ENCODE peak calls at places on chromosomes 12 and 14, in nine cellular contexts. Y, G, T, E, K, N, U, I and F are unnamed samples.

GRCh38 chr14:76771432-76771980 is 10.2 kb downstream of the VASH1 start:
- DNase-seq in T (no peak), U (no peak), G (no peak), N (no peak), I (no peak), E (no peak), K (no peak), Y (peak), F (no peak)

GRCh38 chr12:46266382-46266791 is 2.5 kb downstream of the SLC38A1 start:
- DNase-seq in T (peak), E (no peak), G (no peak), U (no peak), I (peak), Y (no peak), K (peak), N (peak), F (peak)

GRCh38 chr14:37663498-37663897 is 68.1 kb downstream of the TTC6 start:
- DNase-seq in G (no peak), T (no peak), E (no peak), K (no peak), Y (no peak), I (no peak), N (no peak), U (no peak), F (no peak)

GRCh38 chr12:53575502-53576264 is 50.5 kb downstream of the ATF7 start:
- DNase-seq in E (no peak), Y (no peak), U (no peak), T (peak), N (peak), K (peak), I (peak), G (no peak), F (peak)

GRCh38 chr12:18651525-18651924 is 86.3 kb downstream of the PLCZ1 start:
- DNase-seq in T (no peak), K (no peak), U (no peak), G (no peak), N (no peak), I (no peak), E (no peak), Y (no peak), F (peak)

GRCh38 chr12:116525418-116526001 is 33.7 kb upstream of the MAP1LC3B2 start:
- DNase-seq in K (peak), Y (peak), I (peak), U (no peak), T (peak), N (peak), E (peak), G (peak), F (peak)

GRCh38 chr14:61215222-61216010 is 65.7 kb downstream of the TMEM30B start:
- DNase-seq in U (no peak), N (no peak), I (peak), E (no peak), Y (no peak), G (no peak), K (no peak), T (peak), F (peak)

GRCh38 chr12:58608711-58609110 is 311.6 kb downstream of the LRIG3 start:
- DNase-seq in K (peak), G (no peak), E (no peak), U (no peak), Y (no peak), T (peak), I (peak), N (peak), F (peak)

GRCh38 chr12:41724216-41724615 is 420.5 kb downstream of the GXYLT1 start:
- DNase-seq in G (no peak), T (no peak), Y (no peak), N (no peak), E (no peak), K (no peak), U (no peak), I (no peak), F (no peak)

GRCh38 chr14:20986811-20987210 is 3.0 kb upstream of the METTL17 start:
- DNase-seq in K (peak), U (no peak), I (peak), G (no peak), E (peak), Y (no peak), N (peak), T (peak), F (peak)

GRCh38 chr12:49487605-49488004 is 51.2 kb upstream of the KCNH3 start:
- DNase-seq in G (no peak), I (peak), T (peak), U (no peak), E (no peak), K (no peak), Y (no peak), N (no peak), F (no peak)

GRCh38 chr14:44846232-44846824 is 115.4 kb downstream of the KLHL28 start:
- DNase-seq in N (peak), E (no peak), K (peak), U (no peak), Y (no peak), T (peak), I (no peak), G (no peak), F (peak)

GRCh38 chr14:36293824-36294223 is 26.6 kb downstream of the MBIP start:
- DNase-seq in Y (no peak), K (no peak), T (peak), I (peak), N (peak), U (no peak), E (no peak), G (no peak), F (peak)

GRCh38 chr12:101051901-101052550 is 158.0 kb downstream of the SLC5A8 start:
- DNase-seq in I (peak), G (peak), T (peak), Y (no peak), E (no peak), K (peak), U (no peak), N (peak), F (peak)

GRCh38 chr12:56389215-56389850 is 26.7 kb upstream of the APOF start:
- DNase-seq in U (no peak), G (no peak), K (no peak), I (no peak), N (peak), E (no peak), T (no peak), Y (no peak), F (no peak)

GRCh38 chr12:57603758-57604453 is 718 bp upstream of the DTX3 start:
- DNase-seq in Y (peak), N (peak), G (peak), I (peak), U (no peak), E (no peak), K (peak), T (peak), F (peak)

GRCh38 chr12:108633534-108634224 is at the start of gene SELPLG:
- DNase-seq in N (no peak), G (no peak), T (no peak), K (no peak), Y (peak), U (peak), I (no peak), E (no peak), F (no peak)

GRCh38 chr12:96091833-96092232 is 56.4 kb upstream of the LTA4H start:
- DNase-seq in U (no peak), I (no peak), G (no peak), N (peak), K (no peak), Y (no peak), T (no peak), E (no peak), F (no peak)

GRCh38 chr14:50600849-50601248 is 40.9 kb downstream of the ATL1 start:
- DNase-seq in G (peak), N (peak), U (no peak), K (no peak), I (peak), T (peak), Y (no peak), E (no peak), F (no peak)

GRCh38 chr12:82479511-82479910 is 121.2 kb downstream of the METTL25 start:
- DNase-seq in U (no peak), K (peak), E (no peak), N (peak), G (no peak), T (peak), Y (no peak), I (peak), F (peak)

GRCh38 chr12:87779858-87780498 is 249.2 kb downstream of the C12orf50 start:
- DNase-seq in Y (no peak), G (no peak), E (no peak), I (no peak), K (no peak), N (peak), U (no peak), T (no peak), F (no peak)

GRCh38 chr12:119594772-119595445 is 1.3 kb downstream of the TMEM233 start:
- DNase-seq in G (no peak), E (no peak), U (no peak), N (no peak), T (peak), I (peak), K (peak), Y (no peak), F (no peak)
- H3K4me3 ChIP-seq in G (no peak), E (peak), U (peak), N (peak), T (no peak), I (peak), K (peak), Y (peak), F (peak)

GRCh38 chr12:1171657-1172056 is 180.6 kb downstream of the ERC1 start:
- DNase-seq in I (peak), U (no peak), Y (no peak), N (peak), G (no peak), E (peak), K (no peak), T (peak), F (no peak)

GRCh38 chr12:1167784-1168183 is 176.8 kb downstream of the ERC1 start:
- DNase-seq in U (no peak), K (no peak), T (no peak), Y (no peak), E (no peak), N (no peak), G (no peak), I (no peak), F (no peak)

GRCh38 chr12:1174659-1175058 is 183.6 kb downstream of the ERC1 start:
- DNase-seq in Y (no peak), U (no peak), E (no peak), T (no peak), K (no peak), N (no peak), I (no peak), G (no peak), F (no peak)

GRCh38 chr12:1173806-1174617 is 183.0 kb downstream of the ERC1 start:
- DNase-seq in K (no peak), U (no peak), I (no peak), Y (no peak), G (no peak), T (no peak), E (no peak), N (no peak), F (no peak)

GRCh38 chr12:1170411-1170810 is 179.4 kb downstream of the ERC1 start:
- DNase-seq in E (no peak), K (no peak), I (no peak), U (no peak), G (no peak), N (no peak), Y (no peak), T (no peak), F (no peak)
- TF ChIP-seq CTCF in E (no peak), K (no peak), I (no peak), U (no peak), G (no peak), N (no peak), Y (no peak), T (no peak), F (no peak)

GRCh38 chr14:73719791-73720190 is 5.6 kb upstream of the PNMA1 start:
- DNase-seq in N (no peak), K (no peak), Y (no peak), G (peak), E (no peak), T (no peak), U (no peak), I (no peak), F (no peak)

GRCh38 chr14:73718742-73719251 is 4.6 kb upstream of the PNMA1 start:
- DNase-seq in N (no peak), E (no peak), K (peak), U (no peak), Y (peak), G (peak), T (no peak), I (no peak), F (no peak)

GRCh38 chr14:73717247-73717646 is 3.1 kb upstream of the PNMA1 start:
- DNase-seq in I (no peak), N (peak), Y (no peak), T (no peak), U (no peak), E (no peak), K (peak), G (peak), F (no peak)

GRCh38 chr14:73719361-73719760 is 5.2 kb upstream of the PNMA1 start:
- DNase-seq in U (no peak), E (no peak), N (no peak), K (no peak), T (no peak), G (no peak), I (no peak), Y (no peak), F (no peak)

GRCh38 chr14:73717998-73718741 is 4.0 kb upstream of the PNMA1 start:
- DNase-seq in T (peak), I (no peak), N (peak), K (peak), G (peak), E (no peak), U (no peak), Y (peak), F (no peak)
- H3K4me3 ChIP-seq in T (no peak), I (no peak), N (no peak), K (no peak), G (no peak), E (no peak), U (no peak), Y (peak), F (no peak)

GRCh38 chr14:56351861-56352260 is 227.7 kb upstream of the TMEM260 start:
- DNase-seq in G (no peak), T (peak), U (no peak), N (peak), I (peak), E (peak), K (peak), Y (no peak), F (peak)
- TF ChIP-seq CTCF in G (no peak), T (no peak), U (no peak), N (no peak), I (no peak), E (no peak), K (no peak), Y (no peak), F (peak)

DNA sequence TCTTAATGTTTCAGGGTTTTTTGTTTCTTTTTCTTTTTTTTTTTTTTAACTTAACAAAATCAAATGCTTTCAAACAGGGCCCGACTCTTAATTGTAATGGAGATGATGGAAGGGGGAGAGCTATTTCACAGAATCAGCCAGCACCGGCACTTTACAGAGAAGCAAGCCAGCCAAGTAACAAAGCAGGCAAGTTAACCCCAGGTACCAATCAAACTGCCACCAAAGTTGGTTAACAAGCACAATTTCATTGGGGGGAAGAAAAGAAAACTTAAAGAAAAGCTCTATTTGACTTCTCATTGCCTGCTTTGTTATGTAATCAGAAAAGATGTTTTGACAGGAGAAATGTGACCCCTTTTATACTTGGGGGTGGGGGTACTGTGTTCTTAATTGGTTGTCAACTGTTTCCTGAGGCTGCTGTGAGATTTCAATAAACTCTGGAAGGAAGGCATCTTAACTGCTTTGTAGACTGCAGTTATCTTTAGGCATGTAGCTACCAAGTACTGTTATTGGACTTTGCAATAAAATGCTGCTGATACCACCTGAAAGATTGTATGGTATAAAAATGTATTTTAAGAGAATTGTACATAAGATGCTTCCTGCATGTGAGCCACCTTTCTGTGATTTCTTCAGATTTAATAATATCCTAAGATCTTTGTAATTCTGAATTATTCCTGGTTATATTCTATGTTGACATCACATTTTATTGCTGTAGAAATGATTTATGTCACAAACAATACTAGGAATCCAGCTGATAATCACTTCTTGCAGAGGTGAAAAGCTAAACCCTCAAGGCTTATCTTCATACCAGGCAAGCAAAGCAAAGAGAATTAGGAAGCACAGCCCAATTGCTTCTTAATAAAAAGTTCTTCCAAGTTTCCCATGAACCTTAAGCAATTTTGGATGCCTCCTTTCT is 26.9 kb downstream of the MAPKAPK5 start:
- DNase-seq in K (no peak), E (no peak), N (no peak), Y (no peak), T (no peak), G (no peak), U (no peak), I (no peak), F (no peak)
- H3K4me3 ChIP-seq in K (no peak), E (no peak), N (no peak), Y (no peak), T (no peak), G (no peak), U (no peak), I (no peak), F (no peak)

GRCh38 chr12:70852416-70853150 is 68.0 kb downstream of the PTPRR start:
- DNase-seq in U (no peak), G (no peak), E (no peak), K (no peak), N (no peak), I (no peak), Y (no peak), T (no peak), F (no peak)

GRCh38 chr12:70847871-70848270 is 72.7 kb downstream of the PTPRR start:
- DNase-seq in U (no peak), N (no peak), E (no peak), G (no peak), I (no peak), Y (no peak), K (no peak), T (no peak), F (no peak)

GRCh38 chr12:70845268-70845667 is 75.3 kb downstream of the PTPRR start:
- DNase-seq in E (no peak), G (no peak), U (no peak), I (no peak), N (no peak), T (no peak), Y (no peak), K (no peak), F (no peak)

GRCh38 chr12:70853326-70853725 is 67.2 kb downstream of the PTPRR start:
- DNase-seq in Y (peak), E (no peak), T (peak), G (no peak), I (peak), N (peak), K (peak), U (no peak), F (peak)

DNA sequence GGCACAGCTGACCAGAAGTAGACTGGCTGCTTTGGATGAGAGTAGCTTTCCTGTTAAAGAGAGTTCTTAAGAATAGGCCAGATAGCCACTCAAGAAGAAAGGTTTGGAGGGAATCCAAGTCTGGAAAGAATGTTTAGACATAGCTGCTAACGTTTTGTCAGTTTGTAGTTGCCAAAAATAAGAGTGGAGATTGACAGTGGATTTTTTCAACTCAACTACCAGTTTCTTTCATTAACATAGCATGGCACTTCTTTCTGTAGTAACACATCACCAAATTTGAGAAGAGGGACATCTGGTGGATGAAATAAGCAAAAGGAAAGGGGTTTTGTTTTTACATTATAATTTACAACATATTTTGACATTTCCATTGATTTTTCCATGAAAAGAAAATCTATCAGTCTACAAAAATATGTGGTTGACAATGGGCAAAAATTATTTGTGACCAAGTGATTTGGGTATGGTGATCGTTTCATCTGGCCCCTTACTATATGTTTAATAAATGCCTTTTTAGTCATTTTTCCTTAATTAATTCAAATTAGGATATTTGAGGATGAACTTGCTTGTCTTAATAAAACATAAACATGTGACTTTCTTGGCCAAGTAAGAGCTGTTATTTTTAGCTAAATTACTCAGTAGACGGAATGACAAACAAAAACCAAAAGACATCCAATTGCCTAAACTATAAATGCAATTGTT is 71.1 kb downstream of the PTPRR start:
- DNase-seq in N (peak), T (peak), E (no peak), Y (no peak), I (peak), U (no peak), G (no peak), K (peak), F (peak)
- TF ChIP-seq CTCF in N (peak), T (peak), E (peak), Y (no peak), I (peak), U (peak), G (no peak), K (peak), F (peak)

DNA sequence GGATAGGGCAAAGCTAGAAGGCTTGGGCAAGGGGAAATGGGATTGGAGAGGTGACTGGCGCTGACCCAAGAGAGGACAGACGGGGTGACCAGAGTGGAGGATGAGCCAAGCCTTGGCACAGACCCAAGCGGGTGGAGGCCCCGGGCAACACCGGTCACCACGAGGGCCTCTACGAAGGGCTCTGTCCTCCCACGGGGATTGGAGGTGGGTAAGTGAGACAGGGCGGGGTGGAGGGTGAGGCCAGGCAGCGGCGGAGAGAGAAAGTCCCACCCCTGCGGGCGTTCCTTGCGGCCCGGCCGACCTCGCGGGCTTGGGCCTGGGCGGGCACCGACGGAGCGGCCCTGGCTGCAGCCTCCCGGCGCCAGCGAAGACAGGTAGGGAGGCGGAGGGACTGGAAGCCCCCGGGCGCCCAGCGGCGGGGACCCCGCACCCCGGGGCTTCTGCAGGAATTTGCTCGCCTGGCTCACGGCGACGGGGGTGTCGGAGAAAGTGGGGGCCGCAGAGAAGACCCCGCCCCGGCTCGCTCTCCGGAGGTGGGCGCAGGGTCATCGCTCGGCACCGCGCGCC is at the start of gene PAPLN:
- DNase-seq in G (peak), I (no peak), U (no peak), N (peak), T (peak), Y (peak), K (no peak), E (no peak), F (no peak)
- H3K4me3 ChIP-seq in G (peak), I (peak), U (peak), N (peak), T (peak), Y (peak), K (peak), E (peak), F (peak)